ENCODE peak calls at places on chromosomes 3 and 15, in six cellular contexts. E, B, Z, T, P and I are unnamed samples.

GRCh38 chr3:197248341-197248740 is 50.1 kb downstream of the DLG1 start:
- DNase-seq in B (no peak), P (no peak), Z (peak; percentile 13), T (no peak), E (no peak), I (no peak)

GRCh38 chr15:32028921-32029320 is 1.4 kb upstream of the CHRNA7 start:
- DNase-seq in Z (peak; percentile 11), B (peak; percentile 64), P (no peak), E (peak; percentile 62), T (no peak), I (no peak)

GRCh38 chr15:70086636-70087035 is 11.1 kb downstream of the TLE3 start:
- DNase-seq in E (no peak), B (no peak), P (no peak), T (no peak), Z (no peak), I (no peak)

GRCh38 chr3:160667452-160667851 is 9.5 kb upstream of the ARL14 start:
- DNase-seq in T (no peak), B (no peak), P (no peak), Z (peak; percentile 69), E (no peak), I (no peak)

GRCh38 chr15:31573759-31574158 is 247.1 kb downstream of the KLF13 start:
- DNase-seq in T (no peak), B (no peak), Z (no peak), P (no peak), E (no peak), I (no peak)

GRCh38 chr3:140187028-140187427 is 252.0 kb downstream of the CLSTN2 start:
- DNase-seq in P (no peak), E (no peak), B (no peak), T (no peak), Z (no peak), I (no peak)

GRCh38 chr15:39140060-39140604 is 440.7 kb upstream of the THBS1 start:
- DNase-seq in E (peak; percentile 62), Z (peak; percentile 91), P (no peak), B (no peak), T (peak; percentile 81), I (peak; percentile 67)

GRCh38 chr3:45957606-45958005 is 14.3 kb downstream of the CXCR6 start:
- DNase-seq in Z (no peak), P (no peak), E (no peak), B (no peak), T (no peak), I (no peak)

GRCh38 chr15:51672913-51673857 is 8.1 kb upstream of the SCG3 start:
- DNase-seq in Z (no peak), E (no peak), B (no peak), P (no peak), T (peak; percentile 19), I (no peak)

GRCh38 chr3:155637567-155637966 is 107.3 kb downstream of the PLCH1 start:
- DNase-seq in P (no peak), B (no peak), T (no peak), E (no peak), Z (no peak), I (no peak)

GRCh38 chr3:69014022-69014580 is 617 bp upstream of the EOGT start:
- DNase-seq in B (no peak), T (no peak), Z (no peak), E (no peak), P (peak; percentile 2), I (no peak)

GRCh38 chr3:47542614-47543173 is 29.2 kb upstream of the ELP6 start:
- DNase-seq in B (no peak), Z (no peak), E (no peak), T (peak; percentile 22), P (no peak), I (no peak)

GRCh38 chr3:141722076-141722475 is 16.0 kb upstream of the RNF7 start:
- DNase-seq in B (no peak), Z (no peak), T (no peak), E (no peak), P (no peak), I (no peak)

GRCh38 chr3:32410367-32411246 is 19.0 kb downstream of the CMTM7 start:
- DNase-seq in E (no peak), P (no peak), T (no peak), B (no peak), Z (no peak), I (no peak)

GRCh38 chr3:57784089-57784735 is 28.1 kb downstream of the SLMAP start:
- DNase-seq in T (no peak), Z (no peak), B (no peak), P (no peak), E (no peak), I (no peak)

GRCh38 chr3:134879991-134880390 is 84.9 kb downstream of the EPHB1 start:
- DNase-seq in P (no peak), E (no peak), Z (no peak), B (no peak), T (no peak), I (peak; percentile 29)

GRCh38 chr3:134526319-134526718 is 40.5 kb downstream of the CEP63 start:
- DNase-seq in P (no peak), T (no peak), Z (no peak), E (no peak), B (no peak), I (no peak)

GRCh38 chr15:44501768-44502366 is 35.1 kb upstream of the EIF3J start:
- DNase-seq in P (no peak), T (peak; percentile 30), B (no peak), E (peak; percentile 54), Z (peak; percentile 20), I (peak; percentile 27)

GRCh38 chr3:52218026-52218425 is 7.4 kb downstream of the TLR9 start:
- DNase-seq in P (no peak), E (no peak), Z (no peak), B (no peak), T (no peak), I (no peak)
- TF ChIP-seq CHD2 in P (no peak), E (no peak), Z (no peak), B (no peak), T (no peak), I (no peak)

GRCh38 chr15:59923508-59923907 is 80.6 kb upstream of the FOXB1 start:
- DNase-seq in T (no peak), E (no peak), B (no peak), P (no peak), Z (no peak), I (no peak)
- TF ChIP-seq CHD2 in T (no peak), E (no peak), B (no peak), P (no peak), Z (no peak), I (no peak)

GRCh38 chr15:28960979-28961378 is 75.2 kb downstream of the APBA2 start:
- DNase-seq in P (no peak), T (no peak), E (no peak), B (no peak), Z (peak; percentile 89), I (no peak)
- TF ChIP-seq CHD2 in P (no peak), T (no peak), E (no peak), B (no peak), Z (no peak), I (no peak)

GRCh38 chr3:16350041-16350952 is 85.3 kb downstream of the OXNAD1 start:
- DNase-seq in B (no peak), E (peak; percentile 28), Z (peak; percentile 9), T (no peak), P (no peak), I (no peak)
- TF ChIP-seq CHD2 in B (no peak), E (no peak), Z (no peak), T (no peak), P (no peak), I (no peak)

DNA sequence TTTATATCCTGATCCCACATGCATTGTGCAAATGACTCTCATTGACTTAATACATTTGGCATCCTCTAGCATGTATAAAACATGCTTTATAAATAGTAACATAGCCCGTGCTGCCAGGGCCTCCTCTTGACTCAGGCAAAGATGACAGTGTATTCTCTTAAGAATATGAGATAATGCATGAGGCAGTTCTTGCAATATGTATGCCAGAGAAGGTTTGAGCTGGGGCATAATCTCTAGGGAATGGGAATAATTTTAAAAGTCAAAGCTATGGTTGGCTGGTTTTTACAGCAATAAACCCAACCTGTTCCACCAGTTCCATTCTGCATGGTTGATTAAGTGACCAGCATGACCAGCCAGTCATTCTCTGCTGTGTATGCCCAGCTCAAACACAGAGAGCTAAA is 179.0 kb upstream of the PFN2 start:
- DNase-seq in P (no peak), Z (no peak), B (no peak), E (no peak), T (no peak), I (no peak)
- TF ChIP-seq CHD2 in P (no peak), Z (no peak), B (no peak), E (no peak), T (no peak), I (no peak)

GRCh38 chr3:162538906-162539305 is 1042.3 kb downstream of the OTOL1 start:
- DNase-seq in P (no peak), E (no peak), Z (no peak), T (no peak), B (no peak), I (no peak)

GRCh38 chr3:162540421-162540820 is 1043.8 kb downstream of the OTOL1 start:
- DNase-seq in B (no peak), T (no peak), Z (no peak), P (no peak), E (no peak), I (no peak)

GRCh38 chr3:162538466-162538865 is 1041.9 kb downstream of the OTOL1 start:
- DNase-seq in E (no peak), B (no peak), Z (no peak), T (no peak), P (no peak), I (no peak)

GRCh38 chr3:162534431-162534830 is 1037.8 kb downstream of the OTOL1 start:
- DNase-seq in E (no peak), T (no peak), B (no peak), P (no peak), Z (no peak), I (no peak)
- TF ChIP-seq CHD2 in E (no peak), T (no peak), B (no peak), P (no peak), Z (no peak), I (no peak)

GRCh38 chr3:195095035-195095703 is 175.8 kb downstream of the XXYLT1 start:
- DNase-seq in E (no peak), T (no peak), Z (no peak), P (peak; percentile 39), B (no peak), I (no peak)
- TF ChIP-seq CHD2 in E (no peak), T (no peak), Z (no peak), P (peak; percentile 58), B (no peak), I (no peak)

DNA sequence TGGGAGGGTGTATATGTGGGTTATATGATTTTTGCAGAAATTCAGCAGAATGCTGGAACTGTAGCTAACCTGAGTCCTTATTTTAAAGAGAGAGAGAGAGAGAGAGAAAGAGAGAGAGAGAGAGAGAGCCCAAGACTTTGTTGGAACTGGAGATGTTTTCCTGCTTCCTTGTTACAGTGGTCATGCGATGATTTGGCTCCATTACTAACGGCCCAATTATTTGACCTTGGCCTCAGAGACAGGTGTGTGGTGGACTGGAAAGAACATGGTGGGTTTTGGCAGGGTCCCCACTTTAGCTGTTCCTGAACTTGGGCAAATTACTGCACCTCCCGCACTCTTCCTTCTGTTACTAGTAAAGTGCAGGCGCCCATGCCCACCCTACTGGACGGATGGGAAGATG is 14.8 kb upstream of the ACSBG1 start:
- DNase-seq in B (no peak), E (no peak), Z (no peak), T (no peak), P (no peak), I (no peak)
- TF ChIP-seq CHD2 in B (no peak), E (no peak), Z (no peak), T (no peak), P (no peak), I (no peak)